ENCODE peak calls at places on chromosome 1, in eight cellular contexts. B, A, I, H, K, T, G and X are unnamed samples.

GRCh38 chr1:31007462-31007991 is 58.0 kb downstream of the PUM1 start:
- DNase-seq in B (no peak), A (no peak), I (no peak), H (no peak), K (no peak), T (no peak), G (peak), X (no peak)

GRCh38 chr1:39542924-39543323 is 33.7 kb downstream of the PABPC4 start:
- DNase-seq in B (no peak), A (no peak), I (no peak), H (no peak), K (no peak), T (no peak), G (no peak), X (no peak)

GRCh38 chr1:95084317-95085176 is 11.8 kb upstream of the ALG14 start:
- DNase-seq in B (peak), A (peak), I (no peak), H (no peak), K (no peak), T (no peak), G (no peak), X (no peak)

GRCh38 chr1:169779970-169780369 is 14.7 kb downstream of the METTL18 start:
- DNase-seq in B (no peak), A (no peak), I (no peak), H (no peak), K (no peak), T (no peak), G (no peak), X (no peak)

GRCh38 chr1:57489342-57490036 is 65.6 kb upstream of the DAB1 start:
- DNase-seq in B (peak), A (no peak), I (no peak), H (no peak), K (no peak), T (no peak), G (peak), X (no peak)

GRCh38 chr1:66292944-66293343 is 241.0 kb upstream of the SGIP1 start:
- DNase-seq in B (no peak), A (peak), I (no peak), H (no peak), K (no peak), T (no peak), G (no peak), X (peak)

GRCh38 chr1:114111731-114112661 is 41.7 kb downstream of the SYT6 start:
- DNase-seq in B (peak), A (no peak), I (no peak), H (no peak), K (no peak), T (no peak), G (no peak), X (no peak)

GRCh38 chr1:85865183-85865582 is 156.9 kb upstream of the ZNHIT6 start:
- DNase-seq in B (no peak), A (no peak), I (no peak), H (no peak), K (no peak), T (no peak), G (no peak), X (no peak)

GRCh38 chr1:59393211-59394180 is 96.6 kb downstream of the FGGY start:
- DNase-seq in B (peak), A (peak), I (peak), H (peak), K (no peak), T (peak), G (no peak), X (peak)

GRCh38 chr1:87335175-87335992 is 6.7 kb downstream of the LMO4 start:
- DNase-seq in B (peak), A (no peak), I (peak), H (peak), K (peak), T (peak), G (peak), X (peak)

GRCh38 chr1:54158071-54158470 is 5.3 kb upstream of the CDCP2 start:
- DNase-seq in B (peak), A (no peak), I (peak), H (no peak), K (no peak), T (no peak), G (no peak), X (no peak)

GRCh38 chr1:177471244-177471643 is 300.5 kb downstream of the BRINP2 start:
- DNase-seq in B (no peak), A (no peak), I (no peak), H (no peak), K (no peak), T (no peak), G (no peak), X (no peak)

GRCh38 chr1:215719569-215719968 is 152.5 kb downstream of the KCTD3 start:
- DNase-seq in B (no peak), A (no peak), I (no peak), H (no peak), K (no peak), T (no peak), G (no peak), X (no peak)

GRCh38 chr1:194214735-194215134 is 1028.3 kb upstream of the B3GALT2 start:
- DNase-seq in B (no peak), A (no peak), I (no peak), H (no peak), K (no peak), T (no peak), G (no peak), X (no peak)

GRCh38 chr1:25944986-25945385 is 38.8 kb upstream of the STMN1 start:
- DNase-seq in B (peak), A (no peak), I (no peak), H (no peak), K (no peak), T (no peak), G (no peak), X (no peak)

GRCh38 chr1:21622466-21623315 is 46.5 kb downstream of the RAP1GAP start:
- DNase-seq in B (no peak), A (no peak), I (no peak), H (no peak), K (peak), T (peak), G (peak), X (peak)

GRCh38 chr1:226679303-226679702 is 59.8 kb downstream of the ITPKB start:
- DNase-seq in B (no peak), A (no peak), I (no peak), H (no peak), K (no peak), T (no peak), G (no peak), X (no peak)

GRCh38 chr1:95582746-95583145 is 348.7 kb downstream of the RWDD3 start:
- DNase-seq in B (no peak), A (no peak), I (no peak), H (no peak), K (no peak), T (no peak), G (no peak), X (no peak)

GRCh38 chr1:10494418-10494753 is 19.6 kb downstream of the PEX14 start:
- DNase-seq in B (no peak), A (no peak), I (no peak), H (no peak), K (no peak), T (no peak), G (no peak), X (no peak)

GRCh38 chr1:30856260-30856790 is 52.2 kb downstream of the SDC3 start:
- DNase-seq in B (peak), A (no peak), I (no peak), H (peak), K (no peak), T (no peak), G (no peak), X (no peak)

GRCh38 chr1:160124709-160125478 is 9.3 kb downstream of the ATP1A2 start:
- DNase-seq in B (peak), A (no peak), I (no peak), H (no peak), K (no peak), T (no peak), G (peak), X (no peak)

GRCh38 chr1:10361515-10361914 is 37.3 kb upstream of the PGD start:
- DNase-seq in B (no peak), A (no peak), I (no peak), H (peak), K (no peak), T (peak), G (no peak), X (no peak)

GRCh38 chr1:100065183-100065968 is 67.4 kb downstream of the SASS6 start:
- DNase-seq in B (no peak), A (no peak), I (no peak), H (no peak), K (no peak), T (no peak), G (no peak), X (no peak)

GRCh38 chr1:159798893-159799292 is 3.3 kb upstream of the FCRL6 start:
- DNase-seq in B (peak), A (peak), I (no peak), H (peak), K (no peak), T (peak), G (peak), X (peak)

GRCh38 chr1:230867119-230867902 is 1.0 kb downstream of the C1orf198 start:
- DNase-seq in B (no peak), A (no peak), I (no peak), H (no peak), K (no peak), T (no peak), G (no peak), X (no peak)

GRCh38 chr1:222240536-222241181 is 307.2 kb downstream of the HHIPL2 start:
- DNase-seq in B (peak), A (no peak), I (no peak), H (no peak), K (no peak), T (no peak), G (no peak), X (no peak)